ENCODE peak calls at places on chromosome 20, in six cellular contexts. Y is activated naive CD4-positive, alpha-beta T cell treated with Interleukin-2 at 50 U/mL for 16 hours; Z is amygdala; V is transverse colon; D is stimulated activated naive B cell treated with anti-CD40 and anti-IgM and Interleukin-4, amounts not matched to agents 10 μg/mL and 1 μg/mL and 100 μg/mL, for 72 hours; B is activated naive CD8-positive, alpha-beta T cell treated with anti-CD3 and anti-CD28 coated beads, Interleukin-2, amount 50 U/mL, for 24 hours. U is an unnamed sample.

GRCh38 chr20:20649945-20650344 is 62.5 kb downstream of the RALGAPA2 start:
- DNase-seq in Y (no peak), Z (no peak), V (no peak), D (no peak), B (no peak), U (no peak)

GRCh38 chr20:11431613-11432012 is 486.1 kb upstream of the BTBD3 start:
- DNase-seq in Y (no peak), Z (no peak), V (no peak), D (no peak), B (no peak), U (no peak)

GRCh38 chr20:26208296-26209091 is 511.8 kb upstream of the ZNF337 start:
- DNase-seq in Y (peak), Z (no peak), V (no peak), D (no peak), B (peak), U (no peak)

GRCh38 chr20:51417245-51417560 is 125.3 kb downstream of the NFATC2 start:
- DNase-seq in Y (no peak), Z (no peak), V (no peak), D (no peak), B (no peak), U (no peak)

GRCh38 chr20:4130404-4131189 is 115.2 kb upstream of the RNF24 start:
- DNase-seq in Y (peak), Z (no peak), V (no peak), D (no peak), B (peak), U (no peak)

GRCh38 chr20:58969439-58969838 is 11.6 kb upstream of the NELFCD start:
- DNase-seq in Y (no peak), Z (no peak), V (no peak), D (no peak), B (no peak), U (no peak)

GRCh38 chr20:38774167-38774566 is 25.9 kb downstream of the ACTR5 start:
- DNase-seq in Y (no peak), Z (no peak), V (no peak), D (no peak), B (no peak), U (no peak)

GRCh38 chr20:35275741-35276251 is 2.1 kb downstream of the MMP24OS start:
- DNase-seq in Y (no peak), Z (no peak), V (no peak), D (no peak), B (no peak), U (no peak)

GRCh38 chr20:6768228-6769185 is 1.0 kb downstream of the BMP2 start:
- DNase-seq in Y (no peak), Z (no peak), V (peak), D (no peak), B (no peak), U (no peak)

GRCh38 chr20:64153861-64154589 is 10.2 kb upstream of the MYT1 start:
- DNase-seq in Y (no peak), Z (no peak), V (no peak), D (no peak), B (no peak), U (no peak)

GRCh38 chr20:46191611-46192010 is 73.5 kb downstream of the CD40 start:
- DNase-seq in Y (no peak), Z (no peak), V (no peak), D (no peak), B (no peak), U (no peak)

U was measured in germinal center.